ENCODE peak calls at places on chromosomes 7 and 10, in four cellular contexts. L, N, Y and K are unnamed samples. For H3K9me3, the result is how much of the 10 kb centered on the place peaks cover.

GRCh38 chr7:100532165-100533022 is 6.6 kb upstream of the AGFG2 start:
- DNase-seq in L (no peak), N (no peak), Y (no peak), K (no peak)

GRCh38 chr10:93221521-93221920 is 147.8 kb downstream of the CYP26A1 start:
- DNase-seq in L (no peak), N (no peak), Y (no peak), K (no peak)

GRCh38 chr10:107280293-107280692 is 115.8 kb upstream of the SORCS1 start:
- DNase-seq in L (no peak), N (no peak), Y (no peak), K (no peak)

GRCh38 chr10:122021421-122021820 is 32.5 kb downstream of the TACC2 start:
- DNase-seq in L (no peak), N (no peak), Y (no peak), K (no peak)

GRCh38 chr10:31147220-31147608 is 115.5 kb upstream of the ZNF438 start:
- DNase-seq in L (no peak), N (no peak), Y (no peak), K (no peak)

GRCh38 chr10:60573342-60573741 is 183.7 kb upstream of the ANK3 start:
- DNase-seq in L (no peak), N (no peak), Y (no peak), K (no peak)

GRCh38 chr7:80918909-80919721 is at the start of gene SEMA3C:
- DNase-seq in L (peak), N (no peak), Y (no peak), K (no peak)

GRCh38 chr7:2151801-2152612 is 80.7 kb downstream of the MAD1L1 start:
- DNase-seq in L (no peak), N (no peak), Y (no peak), K (no peak)

GRCh38 chr10:71868192-71868697 is 17.2 kb upstream of the PSAP start:
- DNase-seq in L (peak), N (no peak), Y (no peak), K (no peak)

GRCh38 chr10:117268258-117268657 is 27.3 kb downstream of the SLC18A2 start:
- DNase-seq in L (no peak), N (no peak), Y (no peak), K (no peak)

GRCh38 chr7:101778181-101778580 is 39.2 kb upstream of the CUX1 start:
- DNase-seq in L (no peak), N (no peak), Y (no peak), K (no peak)

GRCh38 chr7:39589323-39590111 is 23.3 kb downstream of the YAE1 start:
- DNase-seq in L (no peak), N (peak), Y (peak), K (peak)

GRCh38 chr7:4700577-4701235 is 18.6 kb downstream of the FOXK1 start:
- DNase-seq in L (peak), N (no peak), Y (no peak), K (no peak)

GRCh38 chr7:14687777-14688176 is 214.8 kb downstream of the DGKB start:
- DNase-seq in L (no peak), N (no peak), Y (no peak), K (no peak)

GRCh38 chr7:71718563-71718962 is 586.6 kb downstream of the GALNT17 start:
- DNase-seq in L (no peak), N (no peak), Y (no peak), K (no peak)

GRCh38 chr7:110977127-110977776 is 113.7 kb upstream of the LRRN3 start:
- DNase-seq in L (no peak), N (peak), Y (no peak), K (no peak)

GRCh38 chr7:22697897-22698645 is 28.9 kb upstream of the IL6 start:
- DNase-seq in L (no peak), N (no peak), Y (no peak), K (no peak)

GRCh38 chr10:22617516-22617915 is 96.9 kb downstream of the PIP4K2A start:
- DNase-seq in L (no peak), N (no peak), Y (no peak), K (no peak)

GRCh38 chr7:104933433-104934074 is 80.5 kb upstream of the KMT2E start:
- DNase-seq in L (no peak), N (no peak), Y (no peak), K (no peak)

GRCh38 chr10:55160904-55161303 is 359.9 kb upstream of the PCDH15 start:
- DNase-seq in L (no peak), N (no peak), Y (no peak), K (no peak)

GRCh38 chr10:71728218-71728737 is 8.7 kb upstream of the C10orf105 start:
- DNase-seq in L (no peak), N (no peak), Y (no peak), K (no peak)

GRCh38 chr7:122311719-122312118 is 7.2 kb upstream of the FEZF1 start:
- DNase-seq in L (peak), N (no peak), Y (no peak), K (no peak)

GRCh38 chr7:3636131-3636860 is 335.2 kb downstream of the SDK1 start:
- DNase-seq in L (no peak), N (no peak), Y (no peak), K (no peak)

GRCh38 chr10:132571565-132572544 is 34.3 kb downstream of the INPP5A start:
- DNase-seq in L (no peak), N (no peak), Y (peak), K (no peak)

GRCh38 chr10:21497177-21497807 is 28.2 kb downstream of the SKIDA1 start:
- DNase-seq in L (peak), N (no peak), Y (no peak), K (peak)

GRCh38 chr10:92222603-92223275 is 68.1 kb downstream of the CPEB3 start:
- DNase-seq in L (no peak), N (no peak), Y (no peak), K (no peak)

GRCh38 chr10:78905940-78906308 is 162.8 kb upstream of the ZMIZ1 start:
- DNase-seq in L (no peak), N (no peak), Y (no peak), K (no peak)

GRCh38 chr7:76397409-76398183 is 11.9 kb downstream of the SSC4D start:
- DNase-seq in L (peak), N (peak), Y (peak), K (peak)

GRCh38 chr10:82674036-82674435 is 799.0 kb downstream of the NRG3 start:
- DNase-seq in L (no peak), N (no peak), Y (no peak), K (no peak)
- H3K9me3 ChIP-seq in L (under half), N (under half), Y (under half), K (under half)

GRCh38 chr10:58026036-58026435 is 241.7 kb downstream of the IPMK start:
- DNase-seq in L (no peak), N (no peak), Y (no peak), K (no peak)
- H3K9me3 ChIP-seq in L (under half), N (under half), Y (under half), K (under half)

GRCh38 chr7:52995676-52996075 is 39.8 kb upstream of the POM121L12 start:
- DNase-seq in L (no peak), N (no peak), Y (no peak), K (no peak)
- H3K9me3 ChIP-seq in L (under half), N (under half), Y (under half), K (under half)

GRCh38 chr7:157542669-157543021 is 205.8 kb downstream of the DNAJB6 start:
- DNase-seq in L (no peak), N (no peak), Y (no peak), K (no peak)
- H3K9me3 ChIP-seq in L (under half), N (under half), Y (under half), K (under half)

GRCh38 chr7:45506059-45506458 is 68.1 kb upstream of the ADCY1 start:
- DNase-seq in L (no peak), N (no peak), Y (no peak), K (no peak)
- H3K9me3 ChIP-seq in L (under half), N (under half), Y (under half), K (under half)

DNA sequence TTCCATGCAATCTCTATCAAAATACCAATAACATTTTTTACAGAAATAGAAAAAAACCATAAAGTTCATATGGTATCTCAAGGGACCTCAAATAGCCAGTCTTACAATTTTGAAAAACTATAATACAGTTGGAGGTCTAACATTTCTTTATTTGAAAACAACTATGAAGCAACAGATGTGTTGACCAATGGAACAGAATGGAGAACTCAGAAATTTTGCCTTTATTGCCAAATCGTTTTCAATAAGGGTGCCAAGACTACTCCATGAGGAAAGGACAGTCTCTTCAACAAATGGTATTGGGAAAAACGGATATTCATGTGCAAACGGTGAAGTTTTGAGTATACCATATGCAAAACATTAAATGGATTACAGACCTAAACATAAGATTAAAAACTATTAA is 470.8 kb upstream of the DPP6 start:
- DNase-seq in L (no peak), N (no peak), Y (no peak), K (no peak)
- H3K9me3 ChIP-seq in L (under half), N (under half), Y (under half), K (under half)

DNA sequence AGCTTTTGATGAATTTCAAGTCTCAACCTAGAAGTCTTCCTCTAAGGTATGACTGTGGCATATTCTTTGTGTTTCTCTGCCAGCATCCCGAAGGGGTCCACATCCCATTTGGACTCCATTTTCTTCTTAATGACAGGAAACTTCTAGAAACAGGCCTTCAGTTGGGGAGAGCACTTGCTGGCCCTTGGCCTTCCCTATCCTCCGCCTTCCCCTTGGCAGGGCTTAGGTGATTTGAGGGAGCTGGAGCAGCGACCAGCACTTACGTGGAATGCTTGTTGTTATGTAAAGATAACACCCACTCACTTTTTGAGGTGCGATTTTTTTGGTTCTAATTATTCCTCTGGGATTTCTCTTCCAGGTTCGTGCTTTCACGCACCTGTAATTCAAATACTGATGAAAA is 42.9 kb upstream of the ZNF716 start:
- DNase-seq in L (no peak), N (no peak), Y (no peak), K (no peak)
- H3K9me3 ChIP-seq in L (under half), N (under half), Y (under half), K (under half)

GRCh38 chr10:968546-969199 is 19.6 kb upstream of the GTPBP4 start:
- DNase-seq in L (no peak), N (no peak), Y (no peak), K (no peak)
- H3K9me3 ChIP-seq in L (under half), N (under half), Y (under half), K (under half)

GRCh38 chr7:158006841-158007696 is 580.6 kb downstream of the PTPRN2 start:
- DNase-seq in L (peak), N (no peak), Y (no peak), K (no peak)
- H3K9me3 ChIP-seq in L (under half), N (under half), Y (under half), K (under half)

GRCh38 chr7:157786375-157787274 is 449.8 kb downstream of the DNAJB6 start:
- DNase-seq in L (no peak), N (no peak), Y (no peak), K (no peak)

GRCh38 chr7:157784114-157784835 is 447.5 kb downstream of the DNAJB6 start:
- DNase-seq in L (no peak), N (no peak), Y (no peak), K (no peak)

GRCh38 chr7:157785486-157786186 is 448.8 kb downstream of the DNAJB6 start:
- DNase-seq in L (no peak), N (no peak), Y (no peak), K (no peak)

GRCh38 chr7:157787275-157787701 is 450.5 kb downstream of the DNAJB6 start:
- DNase-seq in L (no peak), N (no peak), Y (no peak), K (no peak)

DNA sequence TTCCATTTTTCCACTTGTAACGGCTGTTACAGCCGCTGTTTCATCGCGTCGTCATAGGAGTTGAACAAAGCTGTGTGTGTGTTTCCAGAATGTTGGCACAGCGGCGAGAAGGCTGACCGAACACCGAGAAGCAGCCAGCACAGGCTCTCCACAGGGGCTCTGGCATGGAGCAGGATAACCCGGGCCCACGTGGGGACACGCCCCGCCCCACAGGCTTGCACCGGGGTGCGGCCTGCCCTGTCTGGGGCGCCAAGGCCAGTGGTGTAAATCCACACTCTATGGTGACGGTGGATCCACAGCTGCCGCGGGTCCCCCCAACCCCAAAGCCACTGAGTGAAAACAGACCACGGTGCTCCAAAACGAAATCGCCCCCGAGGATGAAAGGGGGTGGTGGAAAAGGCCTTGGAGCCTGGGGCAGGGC is 448.2 kb downstream of the DNAJB6 start:
- DNase-seq in L (no peak), N (no peak), Y (no peak), K (no peak)
- H3K9me3 ChIP-seq in L (under half), N (under half), Y (under half), K (under half)